ENCODE peak calls at places on chromosomes 13 and 19, in five cellular contexts. L is activated effector memory CD4-positive, alpha-beta T cell treated with anti-CD3 and anti-CD28 coated beads, Interleukin-2, amount 50 U/mL, for 16 hours; C is LNCaP clone FGC; J is fibroblast of lung; O is GM12864. H is an unnamed sample.

GRCh38 chr19:13766095-13766481 is 1.8 kb downstream of the MRI1 start:
- DNase-seq in L (no peak), C (no peak), J (no peak), O (no peak), H (no peak)

GRCh38 chr19:35140898-35141626 is 2.0 kb upstream of the FXYD7 start:
- DNase-seq in L (peak), C (peak), J (peak), O (peak), H (peak)

GRCh38 chr13:46721054-46721453 is 75.9 kb downstream of the ESD start:
- DNase-seq in L (peak), C (no peak), J (peak), O (no peak), H (peak)

GRCh38 chr13:76300688-76301087 is 585.5 kb downstream of the KCTD12 start:
- DNase-seq in L (no peak), C (no peak), J (no peak), O (no peak), H (no peak)

GRCh38 chr13:35727881-35728280 is 251.4 kb upstream of the MAB21L1 start:
- DNase-seq in L (no peak), C (no peak), J (no peak), O (no peak), H (no peak)

GRCh38 chr13:51801631-51802099 is 2.3 kb downstream of the DHRS12 start:
- DNase-seq in L (no peak), C (peak), J (no peak), O (no peak), H (no peak)

GRCh38 chr19:41546386-41546789 is 29.6 kb upstream of the CEACAM21 start:
- DNase-seq in L (peak), C (no peak), J (no peak), O (no peak), H (no peak)

GRCh38 chr13:33723772-33724435 is 94.0 kb upstream of the RFC3 start:
- DNase-seq in L (peak), C (peak), J (peak), O (peak), H (peak)

GRCh38 chr13:111039735-111040134 is 75.4 kb upstream of the ARHGEF7 start:
- DNase-seq in L (no peak), C (no peak), J (no peak), O (no peak), H (no peak)

GRCh38 chr19:19537321-19538048 is 580 bp upstream of the CILP2 start:
- DNase-seq in L (peak), C (no peak), J (no peak), O (no peak), H (no peak)

GRCh38 chr19:6042776-6043726 is 65.1 kb upstream of the RANBP3 start:
- DNase-seq in L (no peak), C (no peak), J (no peak), O (no peak), H (no peak)

GRCh38 chr19:11382898-11383705 is 1.0 kb downstream of the EPOR start:
- DNase-seq in L (peak), C (no peak), J (no peak), O (no peak), H (peak)

GRCh38 chr19:43726736-43727592 is 11.1 kb downstream of the IRGC start:
- DNase-seq in L (no peak), C (no peak), J (no peak), O (no peak), H (no peak)

GRCh38 chr13:110731072-110731471 is 17.6 kb downstream of the ING1 start:
- DNase-seq in L (no peak), C (no peak), J (no peak), O (no peak), H (no peak)

GRCh38 chr19:38319421-38320258 is at the start of gene KCNK6:
- DNase-seq in L (peak), C (no peak), J (peak), O (no peak), H (peak)

GRCh38 chr13:74070065-74070464 is 64.1 kb downstream of the KLF12 start:
- DNase-seq in L (peak), C (no peak), J (no peak), O (no peak), H (peak)

GRCh38 chr19:10497371-10497770 is 5.8 kb downstream of the KEAP1 start:
- DNase-seq in L (no peak), C (no peak), J (no peak), O (no peak), H (no peak)

GRCh38 chr19:46714523-46715106 is 2.3 kb downstream of the PRKD2 start:
- DNase-seq in L (peak), C (no peak), J (no peak), O (peak), H (peak)

GRCh38 chr13:52411629-52412028 is 5.7 kb upstream of the THSD1 start:
- DNase-seq in L (no peak), C (no peak), J (peak), O (no peak), H (no peak)

GRCh38 chr19:1668339-1669123 is 16.1 kb upstream of the TCF3 start:
- DNase-seq in L (peak), C (no peak), J (peak), O (no peak), H (no peak)

GRCh38 chr19:12580180-12580694 is 29.0 kb upstream of the ZNF564 start:
- DNase-seq in L (peak), C (no peak), J (no peak), O (no peak), H (no peak)

GRCh38 chr19:32397736-32398135 is 7.8 kb upstream of the DPY19L3 start:
- DNase-seq in L (no peak), C (no peak), J (peak), O (no peak), H (no peak)

GRCh38 chr13:110689041-110689440 is 16.9 kb downstream of the CARS2 start:
- DNase-seq in L (no peak), C (no peak), J (no peak), O (no peak), H (no peak)

GRCh38 chr13:84706004-84706710 is 823.9 kb upstream of the SLITRK1 start:
- DNase-seq in L (no peak), C (no peak), J (no peak), O (no peak), H (no peak)

GRCh38 chr19:40231544-40232424 is 5.3 kb upstream of the CCNP start:
- DNase-seq in L (no peak), C (no peak), J (peak), O (no peak), H (no peak)

GRCh38 chr13:112743451-112744305 is 53.8 kb downstream of the ATP11A start:
- DNase-seq in L (peak), C (no peak), J (no peak), O (no peak), H (no peak)

GRCh38 chr13:99757756-99758464 is 213.7 kb downstream of the ZIC5 start:
- DNase-seq in L (no peak), C (no peak), J (no peak), O (no peak), H (no peak)

GRCh38 chr13:32419862-32420261 is 8.1 kb downstream of the N4BP2L1 start:
- DNase-seq in L (no peak), C (no peak), J (no peak), O (no peak), H (no peak)

GRCh38 chr13:108681986-108682562 is 52.7 kb downstream of the MYO16 start:
- DNase-seq in L (no peak), C (no peak), J (no peak), O (no peak), H (no peak)

GRCh38 chr13:49840667-49841066 is 48.2 kb upstream of the KPNA3 start:
- DNase-seq in L (no peak), C (no peak), J (no peak), O (no peak), H (no peak)

GRCh38 chr13:24182703-24183081 is 22.2 kb downstream of the SPATA13 start:
- DNase-seq in L (no peak), C (no peak), J (no peak), O (no peak), H (no peak)

GRCh38 chr19:16266586-16266942 is 58.1 kb upstream of the KLF2 start:
- DNase-seq in L (peak), C (no peak), J (no peak), O (no peak), H (peak)

GRCh38 chr19:40403262-40403984 is 9.8 kb downstream of the PRX start:
- DNase-seq in L (peak), C (peak), J (peak), O (peak), H (peak)

GRCh38 chr13:75633285-75633684 is 2.8 kb upstream of the LMO7 start:
- DNase-seq in L (no peak), C (no peak), J (peak), O (no peak), H (no peak)

GRCh38 chr13:51776179-51776578 is 27.8 kb downstream of the DHRS12 start:
- DNase-seq in L (no peak), C (no peak), J (no peak), O (no peak), H (no peak)

GRCh38 chr13:47039106-47039505 is 142.3 kb upstream of the HTR2A start:
- DNase-seq in L (no peak), C (no peak), J (peak), O (no peak), H (no peak)

GRCh38 chr13:94239135-94239534 is 240.3 kb downstream of the DCT start:
- DNase-seq in L (no peak), C (no peak), J (peak), O (no peak), H (no peak)

H was measured in activated naive CD8-positive, alpha-beta T cell treated with anti-CD3 and anti-CD28 coated beads, Interleukin-2, amount 10 ng/mL, durations not matched to agents 7 days and 5 days.